ENCODE peak calls at places on chromosomes 2 and 18, in ten cellular contexts. One of them, this sample, is unnamed.

GRCh38 chr2:219059725-219060682 is 717 bp downstream of the IHH start:
- DNase-seq in RCC 7860: no peak
- DNase-seq in mucosa of gallbladder: no peak
- DNase-seq in colonic mucosa: no peak
- DNase-seq in A172: no peak
- DNase-seq in M059J: no peak
- DNase-seq in activated T-helper 1 cell treated with anti-CD3 and anti-CD28 coated beads, Interleukin-12 subunit alpha, Interleukin-12 subunit beta, Interleukin-2, Interleukin-4 antibody, amounts not matched to agents 30 ng/mL and 10 ng/mL and 1 ng/mL, durations not matched to agents 14 hours and 24 hours and 36 hours: no peak
- DNase-seq in lung microvascular endothelial cell: no peak
- DNase-seq in NCI-H1105: no peak
- DNase-seq in stimulated activated naive CD4-positive, alpha-beta T cell: no peak
- DNase-seq in this sample: no peak

GRCh38 chr2:232898592-232899541 is 28.8 kb downstream of the SNORC start:
- DNase-seq in NCI-H1105: no peak
- DNase-seq in M059J: peak; percentile 15
- DNase-seq in A172: peak; percentile 26
- DNase-seq in RCC 7860: no peak
- DNase-seq in mucosa of gallbladder: no peak
- DNase-seq in colonic mucosa: no peak
- DNase-seq in lung microvascular endothelial cell: peak; percentile 76
- DNase-seq in activated T-helper 1 cell treated with anti-CD3 and anti-CD28 coated beads, Interleukin-12 subunit alpha, Interleukin-12 subunit beta, Interleukin-2, Interleukin-4 antibody, amounts not matched to agents 30 ng/mL and 10 ng/mL and 1 ng/mL, durations not matched to agents 14 hours and 24 hours and 36 hours: no peak
- DNase-seq in stimulated activated naive CD4-positive, alpha-beta T cell: no peak
- DNase-seq in this sample: no peak

GRCh38 chr2:175742367-175742766 is 259.7 kb downstream of the LNPK start:
- DNase-seq in M059J: peak; percentile 49
- DNase-seq in stimulated activated naive CD4-positive, alpha-beta T cell: no peak
- DNase-seq in RCC 7860: peak; percentile 65
- DNase-seq in A172: peak; percentile 81
- DNase-seq in mucosa of gallbladder: no peak
- DNase-seq in activated T-helper 1 cell treated with anti-CD3 and anti-CD28 coated beads, Interleukin-12 subunit alpha, Interleukin-12 subunit beta, Interleukin-2, Interleukin-4 antibody, amounts not matched to agents 30 ng/mL and 10 ng/mL and 1 ng/mL, durations not matched to agents 14 hours and 24 hours and 36 hours: no peak
- DNase-seq in NCI-H1105: no peak
- DNase-seq in lung microvascular endothelial cell: no peak
- DNase-seq in colonic mucosa: no peak
- DNase-seq in this sample: no peak

GRCh38 chr2:227374158-227374557 is 4.9 kb downstream of the TM4SF20 start:
- DNase-seq in NCI-H1105: no peak
- DNase-seq in M059J: peak; percentile 70
- DNase-seq in activated T-helper 1 cell treated with anti-CD3 and anti-CD28 coated beads, Interleukin-12 subunit alpha, Interleukin-12 subunit beta, Interleukin-2, Interleukin-4 antibody, amounts not matched to agents 30 ng/mL and 10 ng/mL and 1 ng/mL, durations not matched to agents 14 hours and 24 hours and 36 hours: peak; percentile 4
- DNase-seq in colonic mucosa: no peak
- DNase-seq in RCC 7860: no peak
- DNase-seq in lung microvascular endothelial cell: no peak
- DNase-seq in stimulated activated naive CD4-positive, alpha-beta T cell: no peak
- DNase-seq in A172: peak; percentile 85
- DNase-seq in mucosa of gallbladder: no peak
- DNase-seq in this sample: no peak

GRCh38 chr2:226079677-226080076 is 680.2 kb downstream of the NYAP2 start:
- DNase-seq in A172: peak; percentile 40
- DNase-seq in mucosa of gallbladder: no peak
- DNase-seq in colonic mucosa: no peak
- DNase-seq in stimulated activated naive CD4-positive, alpha-beta T cell: no peak
- DNase-seq in activated T-helper 1 cell treated with anti-CD3 and anti-CD28 coated beads, Interleukin-12 subunit alpha, Interleukin-12 subunit beta, Interleukin-2, Interleukin-4 antibody, amounts not matched to agents 30 ng/mL and 10 ng/mL and 1 ng/mL, durations not matched to agents 14 hours and 24 hours and 36 hours: no peak
- DNase-seq in lung microvascular endothelial cell: no peak
- DNase-seq in RCC 7860: peak; percentile 91
- DNase-seq in M059J: peak; percentile 92
- DNase-seq in NCI-H1105: no peak
- DNase-seq in this sample: no peak

GRCh38 chr18:11516988-11517630 is 92.3 kb upstream of the SLC35G4 start:
- DNase-seq in activated T-helper 1 cell treated with anti-CD3 and anti-CD28 coated beads, Interleukin-12 subunit alpha, Interleukin-12 subunit beta, Interleukin-2, Interleukin-4 antibody, amounts not matched to agents 30 ng/mL and 10 ng/mL and 1 ng/mL, durations not matched to agents 14 hours and 24 hours and 36 hours: no peak
- DNase-seq in A172: no peak
- DNase-seq in M059J: no peak
- DNase-seq in RCC 7860: no peak
- DNase-seq in colonic mucosa: no peak
- DNase-seq in stimulated activated naive CD4-positive, alpha-beta T cell: no peak
- DNase-seq in lung microvascular endothelial cell: no peak
- DNase-seq in NCI-H1105: no peak
- DNase-seq in mucosa of gallbladder: no peak
- DNase-seq in this sample: no peak

GRCh38 chr2:125313806-125314205 is 1288.7 kb downstream of the CNTNAP5 start:
- DNase-seq in stimulated activated naive CD4-positive, alpha-beta T cell: no peak
- DNase-seq in activated T-helper 1 cell treated with anti-CD3 and anti-CD28 coated beads, Interleukin-12 subunit alpha, Interleukin-12 subunit beta, Interleukin-2, Interleukin-4 antibody, amounts not matched to agents 30 ng/mL and 10 ng/mL and 1 ng/mL, durations not matched to agents 14 hours and 24 hours and 36 hours: no peak
- DNase-seq in NCI-H1105: no peak
- DNase-seq in A172: no peak
- DNase-seq in RCC 7860: no peak
- DNase-seq in M059J: peak; percentile 1
- DNase-seq in lung microvascular endothelial cell: no peak
- DNase-seq in mucosa of gallbladder: no peak
- DNase-seq in colonic mucosa: no peak
- DNase-seq in this sample: no peak

GRCh38 chr2:235594041-235594440 is 100.2 kb downstream of the AGAP1 start:
- DNase-seq in M059J: peak; percentile 69
- DNase-seq in RCC 7860: peak; percentile 77
- DNase-seq in NCI-H1105: peak; percentile 68
- DNase-seq in stimulated activated naive CD4-positive, alpha-beta T cell: no peak
- DNase-seq in mucosa of gallbladder: no peak
- DNase-seq in colonic mucosa: no peak
- DNase-seq in A172: peak; percentile 72
- DNase-seq in activated T-helper 1 cell treated with anti-CD3 and anti-CD28 coated beads, Interleukin-12 subunit alpha, Interleukin-12 subunit beta, Interleukin-2, Interleukin-4 antibody, amounts not matched to agents 30 ng/mL and 10 ng/mL and 1 ng/mL, durations not matched to agents 14 hours and 24 hours and 36 hours: no peak
- DNase-seq in lung microvascular endothelial cell: peak; percentile 89
- DNase-seq in this sample: no peak

GRCh38 chr2:107809835-107810234 is 16.9 kb upstream of the RGPD4 start:
- DNase-seq in NCI-H1105: peak; percentile 93
- DNase-seq in A172: no peak
- DNase-seq in M059J: no peak
- DNase-seq in activated T-helper 1 cell treated with anti-CD3 and anti-CD28 coated beads, Interleukin-12 subunit alpha, Interleukin-12 subunit beta, Interleukin-2, Interleukin-4 antibody, amounts not matched to agents 30 ng/mL and 10 ng/mL and 1 ng/mL, durations not matched to agents 14 hours and 24 hours and 36 hours: no peak
- DNase-seq in mucosa of gallbladder: no peak
- DNase-seq in stimulated activated naive CD4-positive, alpha-beta T cell: no peak
- DNase-seq in lung microvascular endothelial cell: no peak
- DNase-seq in colonic mucosa: no peak
- DNase-seq in RCC 7860: no peak
- DNase-seq in this sample: no peak

GRCh38 chr2:73264783-73265182 is 19.5 kb downstream of the FBXO41 start:
- DNase-seq in lung microvascular endothelial cell: no peak
- DNase-seq in RCC 7860: no peak
- DNase-seq in colonic mucosa: no peak
- DNase-seq in activated T-helper 1 cell treated with anti-CD3 and anti-CD28 coated beads, Interleukin-12 subunit alpha, Interleukin-12 subunit beta, Interleukin-2, Interleukin-4 antibody, amounts not matched to agents 30 ng/mL and 10 ng/mL and 1 ng/mL, durations not matched to agents 14 hours and 24 hours and 36 hours: no peak
- DNase-seq in mucosa of gallbladder: no peak
- DNase-seq in A172: no peak
- DNase-seq in NCI-H1105: no peak
- DNase-seq in M059J: no peak
- DNase-seq in stimulated activated naive CD4-positive, alpha-beta T cell: no peak
- DNase-seq in this sample: no peak

GRCh38 chr2:10054424-10054823 is 11.1 kb downstream of the KLF11 start:
- DNase-seq in stimulated activated naive CD4-positive, alpha-beta T cell: no peak
- DNase-seq in mucosa of gallbladder: no peak
- DNase-seq in RCC 7860: no peak
- DNase-seq in A172: no peak
- DNase-seq in NCI-H1105: no peak
- DNase-seq in lung microvascular endothelial cell: no peak
- DNase-seq in colonic mucosa: no peak
- DNase-seq in activated T-helper 1 cell treated with anti-CD3 and anti-CD28 coated beads, Interleukin-12 subunit alpha, Interleukin-12 subunit beta, Interleukin-2, Interleukin-4 antibody, amounts not matched to agents 30 ng/mL and 10 ng/mL and 1 ng/mL, durations not matched to agents 14 hours and 24 hours and 36 hours: no peak
- DNase-seq in M059J: no peak
- DNase-seq in this sample: peak; percentile 30

This sample was measured in aorta.